ENCODE peak calls at places on chromosomes 6 and 20, in five cellular contexts. Y, M, F, S and O are unnamed samples.

GRCh38 chr6:65126667-65127066 is 580.4 kb downstream of the EYS start:
- DNase-seq in M (peak), S (no peak), Y (no peak), F (no peak), O (no peak)

GRCh38 chr6:85169189-85169588 is 280.7 kb upstream of the NT5E start:
- DNase-seq in S (no peak), Y (no peak), M (no peak), F (no peak), O (no peak)

GRCh38 chr6:56370591-56371198 is 123.3 kb upstream of the COL21A1 start:
- DNase-seq in Y (no peak), M (no peak), S (peak), F (peak), O (peak)

GRCh38 chr6:101663099-101663498 is 269.6 kb downstream of the GRIK2 start:
- DNase-seq in F (no peak), S (no peak), Y (no peak), M (no peak), O (no peak)

GRCh38 chr6:154731296-154732218 is 1.7 kb upstream of the SCAF8 start:
- DNase-seq in S (no peak), Y (no peak), M (no peak), F (no peak), O (no peak)

GRCh38 chr6:28488916-28489365 is 26.7 kb downstream of the GPX6 start:
- DNase-seq in M (peak), Y (no peak), S (peak), F (peak), O (no peak)

GRCh38 chr20:51402201-51402600 is 140.3 kb downstream of the NFATC2 start:
- DNase-seq in S (peak), Y (no peak), M (no peak), F (peak), O (no peak)

GRCh38 chr20:18727032-18727508 is 86.5 kb upstream of the SCP2D1 start:
- DNase-seq in S (no peak), M (no peak), F (no peak), Y (no peak), O (no peak)

GRCh38 chr20:59123011-59123676 is 40.5 kb upstream of the ZNF831 start:
- DNase-seq in S (no peak), M (no peak), Y (no peak), F (no peak), O (no peak)

GRCh38 chr6:26570027-26570809 is 26.5 kb upstream of the ABT1 start:
- DNase-seq in F (no peak), Y (no peak), S (no peak), M (no peak), O (no peak)

GRCh38 chr6:168133186-168133585 is 54.2 kb upstream of the FRMD1 start:
- DNase-seq in S (peak), F (peak), Y (no peak), M (peak), O (no peak)

GRCh38 chr20:6680441-6680840 is 87.0 kb upstream of the BMP2 start:
- DNase-seq in Y (no peak), M (no peak), F (no peak), S (no peak), O (no peak)

GRCh38 chr6:83517500-83517899 is 5.2 kb downstream of the PRSS35 start:
- DNase-seq in S (no peak), Y (no peak), F (no peak), M (no peak), O (no peak)

GRCh38 chr20:38315290-38315966 is 11.5 kb downstream of the BPI start:
- DNase-seq in M (peak), F (no peak), Y (no peak), S (peak), O (no peak)

DNA sequence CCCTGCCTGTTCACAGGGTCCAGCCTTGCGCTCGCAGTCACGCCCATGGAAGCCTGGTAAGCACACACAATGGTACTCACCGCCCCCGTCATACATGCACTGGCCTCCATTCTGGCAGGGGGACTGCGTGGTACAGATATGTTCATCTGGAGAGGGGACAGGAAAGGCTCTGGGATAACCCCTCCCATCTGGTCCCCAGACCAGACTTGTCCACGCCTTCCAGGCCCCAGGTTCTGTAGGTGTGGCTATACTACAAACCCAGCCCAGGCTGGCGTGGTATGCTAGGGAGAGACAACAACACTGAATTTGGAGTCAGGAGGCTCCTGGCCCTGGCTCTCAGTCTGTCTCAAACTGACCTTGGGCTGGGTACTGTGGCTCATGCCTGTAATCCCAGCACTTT is 3.4 kb downstream of the DLK2 start:
- DNase-seq in Y (no peak), S (no peak), F (no peak), M (no peak), O (no peak)
- H3K27ac ChIP-seq in Y (no peak), S (no peak), F (no peak), M (no peak), O (peak)

GRCh38 chr20:44471481-44471882 is 4.2 kb upstream of the TTPAL start:
- DNase-seq in M (peak), F (no peak), Y (no peak), S (peak), O (peak)
- TF ChIP-seq CTCF in M (peak), F (peak), Y (no peak), S (peak), O (peak)

GRCh38 chr6:127518212-127518709 is 874 bp downstream of the MTCL3 start:
- DNase-seq in S (no peak), Y (no peak), M (peak), F (no peak), O (no peak)

GRCh38 chr6:127520061-127520460 is 926 bp upstream of the MTCL3 start:
- DNase-seq in S (peak), Y (no peak), M (peak), F (peak), O (no peak)

GRCh38 chr6:127518710-127519468 is at the start of gene MTCL3:
- DNase-seq in S (peak), Y (no peak), M (peak), F (peak), O (no peak)

GRCh38 chr6:127517698-127518097 is 1.4 kb downstream of the MTCL3 start:
- DNase-seq in M (no peak), S (no peak), F (no peak), Y (no peak), O (no peak)

GRCh38 chr6:127519469-127519785 is 292 bp upstream of the MTCL3 start:
- DNase-seq in Y (no peak), M (no peak), S (no peak), F (no peak), O (no peak)
- H3K27ac ChIP-seq in Y (no peak), M (no peak), S (no peak), F (peak), O (no peak)

GRCh38 chr20:35947489-35947888 is 6.8 kb downstream of the SCAND1 start:
- DNase-seq in Y (no peak), F (no peak), M (peak), S (peak), O (no peak)
- TF ChIP-seq CTCF in Y (no peak), F (no peak), M (peak), S (peak), O (no peak)